ENCODE peak calls at places on chromosomes 2 and 18, in six cellular contexts. One of them, this sample, is unnamed.

GRCh38 chr2:232331071-232331470 is 47.5 kb upstream of the ALPP start:
- DNase-seq in tibial nerve: no peak
- DNase-seq in stomach: no peak
- DNase-seq in testis: no peak
- DNase-seq in body of pancreas: no peak
- DNase-seq in Peyer's patch: no peak
- DNase-seq in this sample: no peak

GRCh38 chr2:1990724-1991123 is 246.4 kb upstream of the PXDN start:
- DNase-seq in tibial nerve: no peak
- DNase-seq in stomach: no peak
- DNase-seq in testis: peak
- DNase-seq in body of pancreas: peak
- DNase-seq in Peyer's patch: no peak
- DNase-seq in this sample: no peak

GRCh38 chr18:59724116-59724515 is 26.9 kb upstream of the CCBE1 start:
- DNase-seq in tibial nerve: no peak
- DNase-seq in stomach: no peak
- DNase-seq in testis: no peak
- DNase-seq in body of pancreas: no peak
- DNase-seq in Peyer's patch: no peak
- DNase-seq in this sample: no peak

GRCh38 chr2:74747411-74748080 is 86.4 kb upstream of the HK2 start:
- DNase-seq in tibial nerve: no peak
- DNase-seq in stomach: no peak
- DNase-seq in testis: no peak
- DNase-seq in body of pancreas: no peak
- DNase-seq in Peyer's patch: no peak
- DNase-seq in this sample: peak

GRCh38 chr18:10062292-10062940 is 148.6 kb downstream of the VAPA start:
- DNase-seq in tibial nerve: no peak
- DNase-seq in stomach: no peak
- DNase-seq in testis: no peak
- DNase-seq in body of pancreas: no peak
- DNase-seq in Peyer's patch: no peak
- DNase-seq in this sample: peak

GRCh38 chr2:212088353-212088752 is 450.2 kb downstream of the ERBB4 start:
- DNase-seq in tibial nerve: no peak
- DNase-seq in stomach: no peak
- DNase-seq in testis: no peak
- DNase-seq in body of pancreas: no peak
- DNase-seq in Peyer's patch: no peak
- DNase-seq in this sample: no peak

GRCh38 chr2:64275174-64275466 is 130.9 kb upstream of the PELI1 start:
- DNase-seq in tibial nerve: no peak
- DNase-seq in stomach: no peak
- DNase-seq in testis: no peak
- DNase-seq in body of pancreas: no peak
- DNase-seq in Peyer's patch: no peak
- DNase-seq in this sample: no peak

GRCh38 chr18:59846814-59847490 is 52.8 kb upstream of the PMAIP1 start:
- DNase-seq in tibial nerve: no peak
- DNase-seq in stomach: peak
- DNase-seq in testis: no peak
- DNase-seq in body of pancreas: no peak
- DNase-seq in Peyer's patch: peak
- DNase-seq in this sample: peak

GRCh38 chr2:233399306-233400225 is 45.3 kb downstream of the DGKD start:
- DNase-seq in tibial nerve: no peak
- DNase-seq in stomach: peak
- DNase-seq in testis: no peak
- DNase-seq in body of pancreas: no peak
- DNase-seq in Peyer's patch: no peak
- DNase-seq in this sample: no peak

GRCh38 chr18:23229472-23229871 is 94.2 kb downstream of the CABLES1 start:
- DNase-seq in tibial nerve: no peak
- DNase-seq in stomach: no peak
- DNase-seq in testis: no peak
- DNase-seq in body of pancreas: no peak
- DNase-seq in Peyer's patch: no peak
- DNase-seq in this sample: peak

GRCh38 chr2:233267516-233268245 is 16.2 kb downstream of the ATG16L1 start:
- DNase-seq in tibial nerve: no peak
- DNase-seq in stomach: peak
- DNase-seq in testis: no peak
- DNase-seq in body of pancreas: peak
- DNase-seq in Peyer's patch: peak
- DNase-seq in this sample: no peak

GRCh38 chr2:2331905-2332280 is 818 bp upstream of the MYT1L start:
- DNase-seq in tibial nerve: no peak
- DNase-seq in stomach: no peak
- DNase-seq in testis: no peak
- DNase-seq in body of pancreas: no peak
- DNase-seq in Peyer's patch: no peak
- DNase-seq in this sample: no peak

GRCh38 chr2:212926948-212927347 is 224.5 kb downstream of the IKZF2 start:
- DNase-seq in tibial nerve: peak
- DNase-seq in stomach: no peak
- DNase-seq in testis: peak
- DNase-seq in body of pancreas: no peak
- DNase-seq in Peyer's patch: no peak
- DNase-seq in this sample: no peak

GRCh38 chr2:18500333-18500732 is 60.1 kb downstream of the RDH14 start:
- DNase-seq in tibial nerve: no peak
- DNase-seq in stomach: no peak
- DNase-seq in testis: no peak
- DNase-seq in body of pancreas: no peak
- DNase-seq in Peyer's patch: no peak
- DNase-seq in this sample: peak

GRCh38 chr18:59148192-59148591 is 8.5 kb downstream of the SEC11C start:
- DNase-seq in tibial nerve: no peak
- DNase-seq in stomach: peak
- DNase-seq in testis: no peak
- DNase-seq in body of pancreas: peak
- DNase-seq in Peyer's patch: no peak
- DNase-seq in this sample: no peak

GRCh38 chr2:38386377-38386776 is 9.3 kb upstream of the ATL2 start:
- DNase-seq in tibial nerve: no peak
- DNase-seq in stomach: no peak
- DNase-seq in testis: no peak
- DNase-seq in body of pancreas: no peak
- DNase-seq in Peyer's patch: no peak
- DNase-seq in this sample: no peak

GRCh38 chr18:27839141-27839540 is 337.8 kb downstream of the CDH2 start:
- DNase-seq in tibial nerve: no peak
- DNase-seq in stomach: no peak
- DNase-seq in testis: no peak
- DNase-seq in body of pancreas: no peak
- DNase-seq in Peyer's patch: no peak
- DNase-seq in this sample: peak

GRCh38 chr18:58337688-58338087 is 291.2 kb downstream of the ALPK2 start:
- DNase-seq in tibial nerve: no peak
- DNase-seq in stomach: no peak
- DNase-seq in testis: no peak
- DNase-seq in body of pancreas: no peak
- DNase-seq in Peyer's patch: no peak
- DNase-seq in this sample: no peak

GRCh38 chr2:18643532-18644462 is 54.4 kb upstream of the NT5C1B start:
- DNase-seq in tibial nerve: no peak
- DNase-seq in stomach: no peak
- DNase-seq in testis: no peak
- DNase-seq in body of pancreas: no peak
- DNase-seq in Peyer's patch: no peak
- DNase-seq in this sample: no peak

GRCh38 chr2:285506-285905 is 2.4 kb downstream of the ALKAL2 start:
- DNase-seq in tibial nerve: no peak
- DNase-seq in stomach: no peak
- DNase-seq in testis: no peak
- DNase-seq in body of pancreas: no peak
- DNase-seq in Peyer's patch: no peak
- DNase-seq in this sample: peak

GRCh38 chr2:8398040-8398668 is 283.7 kb upstream of the ID2 start:
- DNase-seq in tibial nerve: no peak
- DNase-seq in stomach: no peak
- DNase-seq in testis: no peak
- DNase-seq in body of pancreas: no peak
- DNase-seq in Peyer's patch: no peak
- DNase-seq in this sample: no peak

GRCh38 chr2:11498543-11499034 is 32.6 kb upstream of the E2F6 start:
- DNase-seq in tibial nerve: peak
- DNase-seq in stomach: peak
- DNase-seq in testis: peak
- DNase-seq in body of pancreas: peak
- DNase-seq in Peyer's patch: no peak
- DNase-seq in this sample: no peak

GRCh38 chr2:62415019-62415431 is 91.0 kb downstream of the TMEM17 start:
- DNase-seq in tibial nerve: no peak
- DNase-seq in stomach: no peak
- DNase-seq in testis: no peak
- DNase-seq in body of pancreas: peak
- DNase-seq in Peyer's patch: no peak
- DNase-seq in this sample: no peak

GRCh38 chr2:208466133-208466919 is 59.7 kb downstream of the PTH2R start:
- DNase-seq in tibial nerve: no peak
- DNase-seq in stomach: no peak
- DNase-seq in testis: peak
- DNase-seq in body of pancreas: peak
- DNase-seq in Peyer's patch: no peak
- DNase-seq in this sample: peak

GRCh38 chr2:7430421-7430868 is 513.2 kb downstream of the RNF144A start:
- DNase-seq in tibial nerve: no peak
- DNase-seq in stomach: no peak
- DNase-seq in testis: no peak
- DNase-seq in body of pancreas: no peak
- DNase-seq in Peyer's patch: no peak
- DNase-seq in this sample: no peak

GRCh38 chr2:57429821-57430220 is 616.8 kb upstream of the VRK2 start:
- DNase-seq in tibial nerve: no peak
- DNase-seq in stomach: no peak
- DNase-seq in testis: no peak
- DNase-seq in body of pancreas: no peak
- DNase-seq in Peyer's patch: no peak
- DNase-seq in this sample: no peak
- TF ChIP-seq POLR2A in tibial nerve: no peak
- TF ChIP-seq POLR2A in stomach: no peak
- TF ChIP-seq POLR2A in testis: no peak
- TF ChIP-seq POLR2A in body of pancreas: no peak
- TF ChIP-seq POLR2A in Peyer's patch: no peak
- TF ChIP-seq POLR2A in this sample: no peak

DNA sequence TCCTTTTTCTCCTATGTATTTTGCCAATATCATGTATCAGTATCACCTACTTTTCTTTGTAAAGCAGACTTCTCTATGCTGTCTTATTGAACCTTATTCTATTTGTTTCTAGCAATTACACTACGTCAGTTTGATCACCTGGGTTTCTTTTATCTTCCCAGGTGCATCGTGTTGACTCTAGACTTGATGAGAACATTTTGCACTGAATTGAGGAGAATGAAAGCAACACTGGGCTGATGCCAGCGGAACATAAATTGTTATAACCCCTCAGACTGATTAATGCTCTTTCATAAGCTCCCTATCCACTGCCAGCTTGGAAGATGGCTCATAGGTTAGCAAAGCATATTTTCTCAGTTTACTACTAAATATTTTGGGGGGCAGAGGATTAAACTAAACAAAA is 140.6 kb downstream of the EPHA4 start:
- DNase-seq in tibial nerve: no peak
- DNase-seq in stomach: no peak
- DNase-seq in testis: no peak
- DNase-seq in body of pancreas: peak
- DNase-seq in Peyer's patch: no peak
- DNase-seq in this sample: no peak
- TF ChIP-seq POLR2A in tibial nerve: no peak
- TF ChIP-seq POLR2A in stomach: no peak
- TF ChIP-seq POLR2A in testis: no peak
- TF ChIP-seq POLR2A in body of pancreas: no peak
- TF ChIP-seq POLR2A in Peyer's patch: no peak
- TF ChIP-seq POLR2A in this sample: no peak

DNA sequence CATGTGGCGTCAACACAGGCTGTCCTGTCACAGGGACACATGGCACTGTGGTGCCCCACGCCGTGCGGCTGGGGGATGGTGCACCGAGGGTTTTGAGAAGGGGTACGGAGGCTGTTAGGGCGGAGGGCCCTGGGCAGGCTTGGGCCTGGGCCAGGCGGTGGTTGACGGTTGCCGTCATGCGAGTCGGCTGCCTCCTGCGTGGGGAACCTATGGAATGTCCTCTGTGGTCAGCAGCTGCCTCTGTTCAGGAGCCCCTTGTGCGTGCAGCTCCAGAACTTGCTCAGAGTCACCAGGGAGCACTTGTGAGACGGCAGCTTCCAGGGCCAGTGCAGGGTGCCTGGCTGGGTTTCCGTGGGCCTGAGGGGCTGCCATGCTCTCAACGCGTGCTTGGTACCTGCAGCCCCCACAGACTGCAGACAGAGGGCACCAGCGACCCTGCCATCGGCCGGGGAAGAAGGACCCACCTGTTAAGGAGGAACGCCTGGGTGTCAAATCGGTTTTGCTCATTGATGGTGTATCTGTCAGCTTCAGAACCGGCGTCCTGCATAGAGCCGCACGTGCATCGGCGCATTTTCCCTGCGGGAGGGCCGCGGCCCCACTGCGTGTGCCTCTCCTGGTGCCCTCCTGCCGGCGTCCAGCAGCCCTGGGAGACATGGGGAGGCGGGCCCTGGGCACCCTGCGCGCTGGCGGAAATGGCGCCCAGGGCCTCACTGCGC is 10.0 kb upstream of the D2HGDH start:
- DNase-seq in tibial nerve: no peak
- DNase-seq in stomach: no peak
- DNase-seq in testis: no peak
- DNase-seq in body of pancreas: no peak
- DNase-seq in Peyer's patch: no peak
- DNase-seq in this sample: no peak
- TF ChIP-seq POLR2A in tibial nerve: no peak
- TF ChIP-seq POLR2A in stomach: no peak
- TF ChIP-seq POLR2A in testis: no peak
- TF ChIP-seq POLR2A in body of pancreas: no peak
- TF ChIP-seq POLR2A in Peyer's patch: no peak
- TF ChIP-seq POLR2A in this sample: no peak

GRCh38 chr2:127048969-127049897 is 57.7 kb downstream of the BIN1 start:
- DNase-seq in tibial nerve: no peak
- DNase-seq in stomach: peak
- DNase-seq in testis: no peak
- DNase-seq in body of pancreas: no peak
- DNase-seq in Peyer's patch: no peak
- DNase-seq in this sample: no peak

GRCh38 chr2:127047054-127047453 is 59.9 kb downstream of the BIN1 start:
- DNase-seq in tibial nerve: no peak
- DNase-seq in stomach: peak
- DNase-seq in testis: no peak
- DNase-seq in body of pancreas: peak
- DNase-seq in Peyer's patch: no peak
- DNase-seq in this sample: no peak

GRCh38 chr2:127049927-127050802 is 56.8 kb downstream of the BIN1 start:
- DNase-seq in tibial nerve: no peak
- DNase-seq in stomach: peak
- DNase-seq in testis: peak
- DNase-seq in body of pancreas: peak
- DNase-seq in Peyer's patch: peak
- DNase-seq in this sample: peak

GRCh38 chr2:127047716-127048617 is 59.0 kb downstream of the BIN1 start:
- DNase-seq in tibial nerve: no peak
- DNase-seq in stomach: peak
- DNase-seq in testis: no peak
- DNase-seq in body of pancreas: peak
- DNase-seq in Peyer's patch: no peak
- DNase-seq in this sample: no peak

GRCh38 chr2:127048618-127048935 is 58.4 kb downstream of the BIN1 start:
- DNase-seq in tibial nerve: no peak
- DNase-seq in stomach: peak
- DNase-seq in testis: no peak
- DNase-seq in body of pancreas: no peak
- DNase-seq in Peyer's patch: no peak
- DNase-seq in this sample: no peak
- TF ChIP-seq POLR2A in tibial nerve: no peak
- TF ChIP-seq POLR2A in stomach: no peak
- TF ChIP-seq POLR2A in testis: no peak
- TF ChIP-seq POLR2A in body of pancreas: no peak
- TF ChIP-seq POLR2A in Peyer's patch: no peak
- TF ChIP-seq POLR2A in this sample: no peak

This sample was measured in IMR-90.